ENCODE peak calls at places on chromosomes 6 and 20, in six cellular contexts. F is GM23248; D is coronary artery; U is WTC11; I is activated CD4-positive, alpha-beta T cell treated with anti-CD3 and anti-CD28 coated beads, Interleukin-2, amount 10 ng/mL, durations not matched to agents 7 days and 5 days; V is upper lobe of left lung. B is an unnamed sample.

GRCh38 chr20:63120286-63121090 is 95.4 kb downstream of the YTHDF1 start:
- DNase-seq in I (no peak), U (no peak), D (no peak), V (no peak), F (no peak), B (no peak)

GRCh38 chr6:90219168-90219985 is 77.3 kb downstream of the BACH2 start:
- DNase-seq in D (no peak), V (no peak), U (no peak), I (peak), F (peak), B (peak)

GRCh38 chr6:55898342-55898741 is 23.0 kb upstream of the BMP5 start:
- DNase-seq in D (no peak), V (no peak), U (no peak), I (no peak), F (peak), B (no peak)

GRCh38 chr6:158708239-158708638 is 58.4 kb downstream of the SYTL3 start:
- DNase-seq in V (peak), D (peak), I (no peak), U (no peak), F (no peak), B (no peak)

GRCh38 chr6:31462026-31462963 is 35.6 kb upstream of the MICB start:
- DNase-seq in F (peak), D (no peak), V (no peak), I (no peak), U (no peak), B (no peak)

GRCh38 chr6:152261179-152261578 is 376.0 kb downstream of the SYNE1 start:
- DNase-seq in D (no peak), F (no peak), I (no peak), U (no peak), V (no peak), B (no peak)

GRCh38 chr6:135073217-135073616 is 18.6 kb upstream of the HBS1L start:
- DNase-seq in U (no peak), D (no peak), F (no peak), I (no peak), V (no peak), B (no peak)

GRCh38 chr6:138575257-138575656 is 76.0 kb upstream of the NHSL1 start:
- DNase-seq in D (no peak), U (no peak), F (no peak), V (no peak), I (no peak), B (no peak)

GRCh38 chr20:49712918-49713778 is 530 bp downstream of the B4GALT5 start:
- DNase-seq in F (no peak), I (peak), V (peak), U (peak), D (peak), B (peak)

GRCh38 chr6:39085129-39085528 is 29.9 kb downstream of the SAYSD1 start:
- DNase-seq in D (no peak), V (no peak), I (no peak), U (no peak), F (no peak), B (no peak)